ENCODE peak calls at places on chromosomes 3 and 15, in seven cellular contexts. One of them, this sample, is unnamed.

GRCh38 chr15:89119489-89120478 is 31.5 kb downstream of the ABHD2 start:
- DNase-seq in mammary epithelial cell: no peak
- DNase-seq in IMR-90: peak
- DNase-seq in K562: no peak
- DNase-seq in A549: peak
- DNase-seq in mucosa of descending colon: no peak
- DNase-seq in WTC11: no peak
- DNase-seq in this sample: no peak

GRCh38 chr15:50676799-50677483 is 9.7 kb downstream of the TRPM7 start:
- DNase-seq in A549: peak
- DNase-seq in mammary epithelial cell: peak
- DNase-seq in IMR-90: peak
- DNase-seq in K562: peak
- DNase-seq in WTC11: no peak
- DNase-seq in mucosa of descending colon: no peak
- DNase-seq in this sample: no peak

GRCh38 chr3:171156455-171157005 is 130.0 kb upstream of the SLC2A2 start:
- DNase-seq in WTC11: no peak
- DNase-seq in A549: no peak
- DNase-seq in K562: peak
- DNase-seq in IMR-90: no peak
- DNase-seq in mucosa of descending colon: no peak
- DNase-seq in mammary epithelial cell: peak
- DNase-seq in this sample: no peak

GRCh38 chr3:150528359-150528797 is 17.9 kb downstream of the SERP1 start:
- DNase-seq in A549: no peak
- DNase-seq in IMR-90: peak
- DNase-seq in mammary epithelial cell: no peak
- DNase-seq in WTC11: no peak
- DNase-seq in mucosa of descending colon: no peak
- DNase-seq in K562: peak
- DNase-seq in this sample: no peak

GRCh38 chr15:76328106-76328696 is 8.4 kb upstream of the ISL2 start:
- DNase-seq in K562: no peak
- DNase-seq in mammary epithelial cell: no peak
- DNase-seq in IMR-90: no peak
- DNase-seq in A549: no peak
- DNase-seq in WTC11: no peak
- DNase-seq in mucosa of descending colon: no peak
- DNase-seq in this sample: peak

GRCh38 chr3:138468886-138469285 is 34.5 kb downstream of the ESYT3 start:
- DNase-seq in A549: no peak
- DNase-seq in mammary epithelial cell: peak
- DNase-seq in IMR-90: no peak
- DNase-seq in WTC11: no peak
- DNase-seq in mucosa of descending colon: no peak
- DNase-seq in K562: no peak
- DNase-seq in this sample: no peak

GRCh38 chr15:77673801-77674317 is 41.1 kb upstream of the LINGO1 start:
- DNase-seq in mammary epithelial cell: no peak
- DNase-seq in mucosa of descending colon: no peak
- DNase-seq in WTC11: no peak
- DNase-seq in K562: no peak
- DNase-seq in A549: no peak
- DNase-seq in IMR-90: no peak
- DNase-seq in this sample: no peak

GRCh38 chr3:101423984-101424888 is 88.8 kb downstream of the SENP7 start:
- DNase-seq in IMR-90: no peak
- DNase-seq in mucosa of descending colon: no peak
- DNase-seq in K562: no peak
- DNase-seq in mammary epithelial cell: no peak
- DNase-seq in A549: no peak
- DNase-seq in WTC11: no peak
- DNase-seq in this sample: no peak

GRCh38 chr3:81352867-81353266 is 408.6 kb downstream of the GBE1 start:
- DNase-seq in mammary epithelial cell: peak
- DNase-seq in K562: peak
- DNase-seq in A549: no peak
- DNase-seq in WTC11: no peak
- DNase-seq in mucosa of descending colon: peak
- DNase-seq in IMR-90: peak
- DNase-seq in this sample: no peak

GRCh38 chr3:134326126-134326525 is 48.1 kb downstream of the AMOTL2 start:
- DNase-seq in mammary epithelial cell: no peak
- DNase-seq in mucosa of descending colon: no peak
- DNase-seq in WTC11: no peak
- DNase-seq in A549: no peak
- DNase-seq in K562: no peak
- DNase-seq in IMR-90: no peak
- DNase-seq in this sample: no peak

GRCh38 chr3:32577621-32578556 is 7.2 kb upstream of the DYNC1LI1 start:
- DNase-seq in K562: no peak
- DNase-seq in A549: no peak
- DNase-seq in IMR-90: peak
- DNase-seq in mammary epithelial cell: no peak
- DNase-seq in mucosa of descending colon: peak
- DNase-seq in WTC11: no peak
- DNase-seq in this sample: peak

GRCh38 chr3:123331006-123331405 is 117.9 kb downstream of the ADCY5 start:
- DNase-seq in mammary epithelial cell: no peak
- DNase-seq in WTC11: no peak
- DNase-seq in IMR-90: no peak
- DNase-seq in mucosa of descending colon: no peak
- DNase-seq in K562: no peak
- DNase-seq in A549: no peak
- DNase-seq in this sample: no peak

GRCh38 chr3:58608648-58609047 is 31.5 kb upstream of the FAM107A start:
- DNase-seq in A549: no peak
- DNase-seq in WTC11: no peak
- DNase-seq in mammary epithelial cell: peak
- DNase-seq in IMR-90: no peak
- DNase-seq in K562: no peak
- DNase-seq in mucosa of descending colon: no peak
- DNase-seq in this sample: no peak

GRCh38 chr15:92098869-92099268 is 245.4 kb downstream of the SLCO3A1 start:
- DNase-seq in IMR-90: no peak
- DNase-seq in A549: no peak
- DNase-seq in WTC11: peak
- DNase-seq in mammary epithelial cell: no peak
- DNase-seq in K562: no peak
- DNase-seq in mucosa of descending colon: peak
- DNase-seq in this sample: no peak

GRCh38 chr3:22439626-22440025 is 688.6 kb upstream of the ZNF385D start:
- DNase-seq in K562: no peak
- DNase-seq in mammary epithelial cell: no peak
- DNase-seq in WTC11: no peak
- DNase-seq in mucosa of descending colon: no peak
- DNase-seq in A549: no peak
- DNase-seq in IMR-90: no peak
- DNase-seq in this sample: no peak

GRCh38 chr3:53464424-53464823 is 30.0 kb upstream of the CACNA1D start:
- DNase-seq in A549: peak
- DNase-seq in WTC11: no peak
- DNase-seq in K562: no peak
- DNase-seq in mucosa of descending colon: no peak
- DNase-seq in IMR-90: no peak
- DNase-seq in mammary epithelial cell: peak
- DNase-seq in this sample: no peak

GRCh38 chr3:54853573-54854404 is 74.1 kb downstream of the LRTM1 start:
- DNase-seq in mammary epithelial cell: no peak
- DNase-seq in mucosa of descending colon: peak
- DNase-seq in K562: peak
- DNase-seq in A549: peak
- DNase-seq in IMR-90: peak
- DNase-seq in WTC11: peak
- DNase-seq in this sample: peak

GRCh38 chr3:187085933-187086332 is 53.4 kb downstream of the RPL39L start:
- DNase-seq in IMR-90: no peak
- DNase-seq in K562: no peak
- DNase-seq in mucosa of descending colon: no peak
- DNase-seq in A549: no peak
- DNase-seq in WTC11: no peak
- DNase-seq in mammary epithelial cell: no peak
- DNase-seq in this sample: no peak

GRCh38 chr15:45276851-45277250 is 24.8 kb downstream of the SLC28A2 start:
- DNase-seq in K562: peak
- DNase-seq in A549: peak
- DNase-seq in WTC11: no peak
- DNase-seq in mucosa of descending colon: peak
- DNase-seq in IMR-90: peak
- DNase-seq in mammary epithelial cell: peak
- DNase-seq in this sample: no peak

GRCh38 chr3:177286034-177286433 is 88.8 kb upstream of the TBL1XR1 start:
- DNase-seq in mammary epithelial cell: peak
- DNase-seq in A549: peak
- DNase-seq in mucosa of descending colon: no peak
- DNase-seq in IMR-90: no peak
- DNase-seq in K562: no peak
- DNase-seq in WTC11: no peak
- DNase-seq in this sample: no peak

GRCh38 chr3:188834349-188834748 is 337.4 kb upstream of the TPRG1 start:
- DNase-seq in mammary epithelial cell: no peak
- DNase-seq in mucosa of descending colon: no peak
- DNase-seq in WTC11: no peak
- DNase-seq in IMR-90: no peak
- DNase-seq in K562: no peak
- DNase-seq in A549: no peak
- DNase-seq in this sample: no peak

GRCh38 chr3:197516517-197516889 is 39.3 kb downstream of the BDH1 start:
- DNase-seq in K562: peak
- DNase-seq in WTC11: no peak
- DNase-seq in IMR-90: peak
- DNase-seq in mucosa of descending colon: no peak
- DNase-seq in A549: peak
- DNase-seq in mammary epithelial cell: peak
- DNase-seq in this sample: no peak

GRCh38 chr3:80999481-80999880 is 762.0 kb downstream of the GBE1 start:
- DNase-seq in IMR-90: no peak
- DNase-seq in A549: no peak
- DNase-seq in WTC11: no peak
- DNase-seq in mucosa of descending colon: no peak
- DNase-seq in mammary epithelial cell: no peak
- DNase-seq in K562: no peak
- DNase-seq in this sample: no peak

GRCh38 chr3:171558183-171558696 is 98.0 kb upstream of the TNIK start:
- DNase-seq in IMR-90: no peak
- DNase-seq in K562: no peak
- DNase-seq in WTC11: no peak
- DNase-seq in mammary epithelial cell: no peak
- DNase-seq in A549: no peak
- DNase-seq in mucosa of descending colon: no peak
- DNase-seq in this sample: no peak

GRCh38 chr15:33699691-33700447 is 268.4 kb upstream of the CHRM5 start:
- DNase-seq in A549: no peak
- DNase-seq in mucosa of descending colon: no peak
- DNase-seq in IMR-90: peak
- DNase-seq in mammary epithelial cell: no peak
- DNase-seq in WTC11: no peak
- DNase-seq in K562: peak
- DNase-seq in this sample: no peak

DNA sequence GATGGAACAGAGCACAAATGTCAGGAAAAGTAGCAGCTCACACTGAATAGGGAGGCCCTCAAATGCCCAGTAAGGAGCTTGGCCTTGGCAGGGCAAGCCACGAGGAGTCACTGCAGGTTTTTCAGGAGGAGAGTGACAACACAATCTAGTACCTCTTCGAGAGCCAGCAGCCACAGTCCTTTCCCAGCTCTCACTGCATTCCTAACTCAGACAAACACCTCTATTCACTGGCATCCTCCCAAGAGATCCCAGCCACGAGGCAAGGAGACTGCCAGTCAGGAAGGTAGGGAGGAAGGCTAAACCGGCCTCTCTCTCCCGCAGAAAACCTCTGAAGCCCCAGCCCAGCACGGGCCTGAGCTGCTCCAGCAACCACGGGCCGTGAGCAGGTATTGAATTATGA is 146.0 kb upstream of the SMAD3 start:
- DNase-seq in WTC11: no peak
- DNase-seq in K562: no peak
- DNase-seq in mucosa of descending colon: no peak
- DNase-seq in mammary epithelial cell: no peak
- DNase-seq in IMR-90: no peak
- DNase-seq in A549: no peak
- DNase-seq in this sample: no peak
- TF ChIP-seq CTCF in WTC11: no peak
- TF ChIP-seq CTCF in K562: no peak
- TF ChIP-seq CTCF in mucosa of descending colon: no peak
- TF ChIP-seq CTCF in mammary epithelial cell: no peak
- TF ChIP-seq CTCF in IMR-90: no peak
- TF ChIP-seq CTCF in A549: no peak
- TF ChIP-seq CTCF in this sample: no peak

GRCh38 chr3:97793415-97794019 is 28.3 kb upstream of the CRYBG3 start:
- DNase-seq in K562: peak
- DNase-seq in WTC11: no peak
- DNase-seq in IMR-90: peak
- DNase-seq in mucosa of descending colon: peak
- DNase-seq in mammary epithelial cell: peak
- DNase-seq in A549: peak
- DNase-seq in this sample: no peak
- TF ChIP-seq CTCF in K562: peak
- TF ChIP-seq CTCF in WTC11: peak
- TF ChIP-seq CTCF in IMR-90: peak
- TF ChIP-seq CTCF in mucosa of descending colon: no peak
- TF ChIP-seq CTCF in mammary epithelial cell: peak
- TF ChIP-seq CTCF in A549: peak
- TF ChIP-seq CTCF in this sample: peak

GRCh38 chr15:58980351-58980939 is 7.0 kb upstream of the RNF111 start:
- DNase-seq in WTC11: no peak
- DNase-seq in mucosa of descending colon: no peak
- DNase-seq in K562: peak
- DNase-seq in mammary epithelial cell: no peak
- DNase-seq in IMR-90: peak
- DNase-seq in A549: peak
- DNase-seq in this sample: no peak
- TF ChIP-seq CTCF in WTC11: no peak
- TF ChIP-seq CTCF in mucosa of descending colon: no peak
- TF ChIP-seq CTCF in K562: peak
- TF ChIP-seq CTCF in mammary epithelial cell: peak
- TF ChIP-seq CTCF in IMR-90: peak
- TF ChIP-seq CTCF in A549: peak
- TF ChIP-seq CTCF in this sample: peak

DNA sequence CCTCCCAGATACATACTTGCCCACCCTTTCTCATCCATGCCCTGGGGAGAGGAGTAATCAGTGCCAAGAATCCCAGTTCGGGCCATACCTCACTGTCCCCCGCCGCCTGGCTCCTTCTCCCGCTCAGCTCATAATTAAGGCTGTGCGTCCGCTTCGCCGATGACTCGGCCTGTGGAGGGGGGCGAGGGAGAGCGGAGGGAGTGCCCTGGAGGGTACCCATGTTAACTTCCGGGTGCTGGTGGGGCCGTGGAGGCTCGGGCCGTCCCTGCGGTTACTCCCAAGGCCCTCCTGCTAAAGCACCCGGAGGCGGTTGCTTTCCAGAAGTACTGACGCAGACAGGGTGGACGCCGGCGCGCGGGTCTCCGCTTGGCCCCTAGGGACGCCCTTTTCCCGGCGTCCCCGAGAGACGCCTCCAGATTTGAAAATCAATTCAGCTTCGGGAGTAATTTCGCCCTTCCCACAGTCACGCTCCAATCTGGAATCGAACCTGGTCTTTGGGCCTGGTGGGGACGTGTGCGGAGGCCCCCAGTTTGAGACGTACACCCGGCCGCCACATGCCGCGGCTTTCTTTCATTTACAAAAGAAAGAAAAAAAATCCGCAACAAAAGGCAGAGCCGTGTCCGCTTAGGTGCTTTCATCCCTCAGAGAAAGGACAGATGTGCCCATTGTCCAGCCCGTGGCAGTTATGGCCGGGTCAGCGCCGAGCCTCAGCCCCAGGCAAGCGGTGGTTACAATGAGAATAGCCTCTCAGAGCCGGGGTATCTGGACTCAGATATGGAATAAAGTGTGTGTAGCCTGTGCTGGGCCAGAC is 1.0 kb upstream of the ONECUT1 start:
- DNase-seq in mammary epithelial cell: no peak
- DNase-seq in IMR-90: peak
- DNase-seq in mucosa of descending colon: no peak
- DNase-seq in A549: no peak
- DNase-seq in WTC11: peak
- DNase-seq in K562: no peak
- DNase-seq in this sample: no peak
- TF ChIP-seq CTCF in mammary epithelial cell: no peak
- TF ChIP-seq CTCF in IMR-90: no peak
- TF ChIP-seq CTCF in mucosa of descending colon: no peak
- TF ChIP-seq CTCF in A549: no peak
- TF ChIP-seq CTCF in WTC11: no peak
- TF ChIP-seq CTCF in K562: no peak
- TF ChIP-seq CTCF in this sample: no peak